ENCODE peak calls at places on chromosomes 4 and X, in seven cellular contexts. E is mesendoderm, X is IMR-90, P is H1, T is H9, U is neuronal stem cell, K is trophoblast cell. H is an unnamed sample.

GRCh38 chrX:154750301-154751120 is at the start of gene GAB3:
- DNase-seq in E (peak), K (peak), U (no peak), X (peak), T (no peak), P (peak), H (peak)

GRCh38 chr4:140309124-140309870 is 64.1 kb upstream of the SCOC start:
- DNase-seq in T (peak), E (peak), K (no peak), X (peak), P (no peak), U (no peak), H (no peak)

GRCh38 chrX:106726485-106727437 is at the start of gene RNF128:
- DNase-seq in U (no peak), T (peak), X (peak), K (peak), E (peak), P (peak), H (peak)

GRCh38 chr4:13378973-13379759 is 105.0 kb downstream of the RAB28 start:
- DNase-seq in X (no peak), U (no peak), K (no peak), E (peak), P (no peak), T (no peak), H (no peak)

GRCh38 chr4:169927280-169927679 is 98.9 kb downstream of the MFAP3L start:
- DNase-seq in X (no peak), K (no peak), E (no peak), T (no peak), U (no peak), P (no peak), H (no peak)

GRCh38 chrX:48835524-48836329 is at the start of gene PCSK1N:
- DNase-seq in X (no peak), T (peak), U (no peak), P (no peak), E (peak), K (no peak), H (no peak)

GRCh38 chr4:25172964-25173917 is 13.0 kb upstream of the SEPSECS start:
- DNase-seq in T (no peak), K (peak), U (no peak), P (no peak), X (peak), E (peak), H (peak)

GRCh38 chr4:80072607-80073361 is at the start of gene ANTXR2:
- DNase-seq in E (peak), U (peak), T (peak), P (peak), X (peak), K (peak), H (peak)

GRCh38 chr4:16860506-16860905 is 37.9 kb downstream of the LDB2 start:
- DNase-seq in X (peak), K (no peak), U (no peak), P (no peak), T (no peak), E (no peak), H (peak)

GRCh38 chr4:47010347-47011188 is 17.2 kb upstream of the GABRA4 start:
- DNase-seq in K (no peak), T (no peak), P (no peak), U (no peak), E (no peak), X (no peak), H (no peak)

GRCh38 chr4:151700566-151701316 is 60.1 kb downstream of the GATB start:
- DNase-seq in T (no peak), P (no peak), K (no peak), X (no peak), E (no peak), U (no peak), H (no peak)

GRCh38 chrX:96692911-96693310 is 8.3 kb downstream of the DIAPH2 start:
- DNase-seq in K (no peak), X (no peak), P (no peak), E (no peak), T (no peak), U (no peak), H (no peak)

GRCh38 chr4:6391186-6391851 is 81.1 kb downstream of the PPP2R2C start:
- DNase-seq in P (no peak), K (no peak), U (no peak), T (no peak), X (no peak), E (no peak), H (no peak)

GRCh38 chrX:49155243-49155899 is 7.2 kb upstream of the MAGIX start:
- DNase-seq in U (peak), T (peak), X (peak), K (no peak), P (peak), E (peak), H (peak)

GRCh38 chr4:139241086-139241783 is 38.8 kb downstream of the MGARP start:
- DNase-seq in K (no peak), E (peak), T (peak), U (no peak), X (no peak), P (no peak), H (no peak)

GRCh38 chr4:160835789-160836188 is 1328.0 kb downstream of the FSTL5 start:
- DNase-seq in U (no peak), K (no peak), E (peak), X (no peak), P (no peak), T (peak), H (peak)

GRCh38 chrX:150587585-150588503 is 19.4 kb downstream of the MTM1 start:
- DNase-seq in U (no peak), E (no peak), P (no peak), K (no peak), X (no peak), T (no peak), H (no peak)

GRCh38 chrX:15245896-15246295 is 24.0 kb downstream of the ASB9 start:
- DNase-seq in E (peak), X (no peak), T (no peak), K (no peak), P (no peak), U (no peak), H (no peak)

GRCh38 chr4:73675623-73676022 is 55.4 kb upstream of the RASSF6 start:
- DNase-seq in P (no peak), U (no peak), K (no peak), E (no peak), X (no peak), T (no peak), H (no peak)

GRCh38 chrX:141989802-141990201 is 86.1 kb downstream of the MAGEC1 start:
- DNase-seq in E (no peak), T (no peak), X (no peak), P (no peak), U (no peak), K (no peak), H (no peak)

GRCh38 chr4:154779362-154779947 is 1.6 kb upstream of the RBM46 start:
- DNase-seq in E (peak), U (peak), X (peak), K (no peak), T (no peak), P (no peak), H (peak)

GRCh38 chr4:8647626-8648025 is 55.1 kb downstream of the CPZ start:
- DNase-seq in X (no peak), U (no peak), E (no peak), K (no peak), T (peak), P (peak), H (no peak)

GRCh38 chrX:8084023-8084422 is 87.0 kb downstream of the VCX2 start:
- DNase-seq in T (no peak), X (peak), P (no peak), E (no peak), U (no peak), K (no peak), H (peak)

GRCh38 chrX:40168183-40169015 is 70.6 kb upstream of the BCOR start:
- DNase-seq in X (no peak), K (no peak), T (peak), P (peak), U (no peak), E (peak), H (no peak)

GRCh38 chr4:16391196-16391595 is 164.9 kb upstream of the TAPT1 start:
- DNase-seq in T (no peak), P (no peak), U (no peak), K (no peak), X (no peak), E (no peak), H (no peak)

GRCh38 chr4:41856797-41857196 is 78.4 kb upstream of the TMEM33 start:
- DNase-seq in P (no peak), X (no peak), E (no peak), T (no peak), K (no peak), U (no peak), H (no peak)

DNA sequence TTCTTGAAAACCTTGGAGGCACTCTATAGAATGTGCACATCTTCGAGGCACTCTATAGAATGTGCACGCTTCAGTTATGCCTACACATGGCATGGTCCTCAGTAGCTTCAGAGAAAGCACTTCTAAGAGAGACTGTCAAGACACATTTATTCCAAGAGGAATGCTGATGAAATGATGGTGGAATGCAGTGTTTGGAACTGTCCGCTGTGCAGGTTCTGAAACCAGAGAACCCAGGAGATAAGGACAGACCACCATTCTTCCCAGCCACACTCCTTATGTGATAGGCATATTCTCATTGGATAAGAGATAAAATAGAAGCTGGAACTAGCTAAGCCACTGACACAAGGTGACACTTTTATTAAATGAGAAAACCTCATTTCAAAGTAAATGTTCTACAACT is 263.3 kb downstream of the NLGN4X start:
- DNase-seq in K (no peak), P (no peak), U (no peak), E (peak), X (no peak), T (no peak), H (no peak)
- H2BK120ac ChIP-seq in K (no peak), P (no peak), U (no peak), E (no peak), X (no peak), T (no peak), H (no peak)

DNA sequence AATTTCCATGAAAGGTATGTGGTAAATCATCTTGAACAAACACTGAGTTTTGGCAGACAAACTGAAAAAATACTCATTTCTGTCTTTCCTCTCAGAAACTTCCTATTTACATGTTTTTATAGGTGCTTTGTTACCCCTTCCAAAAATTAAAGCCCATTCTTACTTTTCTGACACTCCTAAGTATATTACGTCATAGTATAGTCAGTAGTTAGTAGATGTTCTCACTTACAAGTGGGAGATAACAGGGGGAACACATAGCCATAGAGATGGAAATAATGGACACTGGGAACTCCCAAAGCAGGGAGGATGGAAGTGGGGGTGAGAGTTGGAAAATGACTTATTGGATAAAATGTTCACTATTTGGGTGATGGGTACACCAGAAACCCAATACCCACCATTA is 28.8 kb downstream of the TXK start:
- DNase-seq in U (no peak), X (no peak), E (no peak), K (no peak), T (no peak), P (no peak), H (no peak)
- H2BK120ac ChIP-seq in U (no peak), X (no peak), E (no peak), K (no peak), T (no peak), P (no peak), H (no peak)

DNA sequence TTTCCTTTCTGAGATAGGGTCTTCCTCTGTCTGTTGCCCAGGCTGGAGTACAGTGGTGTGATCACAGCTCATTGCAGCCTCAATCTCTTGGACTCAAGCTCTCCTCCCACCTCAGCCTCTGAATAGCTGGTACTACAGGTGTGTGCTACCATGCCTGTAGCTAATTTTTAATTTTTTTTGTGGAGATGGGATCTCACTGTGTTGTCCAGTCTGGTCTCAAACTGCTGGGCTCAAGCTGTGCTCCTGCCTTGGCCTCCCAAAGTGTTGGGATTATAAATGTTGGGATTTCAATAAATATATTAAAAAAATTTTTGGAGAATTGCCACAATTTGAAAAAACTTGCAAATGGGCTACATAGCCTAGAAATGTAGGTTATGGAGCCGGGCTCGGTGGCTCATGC is 18.5 kb downstream of the RAPGEF2 start:
- DNase-seq in P (no peak), T (no peak), U (no peak), K (no peak), X (no peak), E (no peak), H (no peak)
- H2BK120ac ChIP-seq in P (no peak), T (no peak), U (no peak), K (no peak), X (no peak), E (no peak), H (no peak)

DNA sequence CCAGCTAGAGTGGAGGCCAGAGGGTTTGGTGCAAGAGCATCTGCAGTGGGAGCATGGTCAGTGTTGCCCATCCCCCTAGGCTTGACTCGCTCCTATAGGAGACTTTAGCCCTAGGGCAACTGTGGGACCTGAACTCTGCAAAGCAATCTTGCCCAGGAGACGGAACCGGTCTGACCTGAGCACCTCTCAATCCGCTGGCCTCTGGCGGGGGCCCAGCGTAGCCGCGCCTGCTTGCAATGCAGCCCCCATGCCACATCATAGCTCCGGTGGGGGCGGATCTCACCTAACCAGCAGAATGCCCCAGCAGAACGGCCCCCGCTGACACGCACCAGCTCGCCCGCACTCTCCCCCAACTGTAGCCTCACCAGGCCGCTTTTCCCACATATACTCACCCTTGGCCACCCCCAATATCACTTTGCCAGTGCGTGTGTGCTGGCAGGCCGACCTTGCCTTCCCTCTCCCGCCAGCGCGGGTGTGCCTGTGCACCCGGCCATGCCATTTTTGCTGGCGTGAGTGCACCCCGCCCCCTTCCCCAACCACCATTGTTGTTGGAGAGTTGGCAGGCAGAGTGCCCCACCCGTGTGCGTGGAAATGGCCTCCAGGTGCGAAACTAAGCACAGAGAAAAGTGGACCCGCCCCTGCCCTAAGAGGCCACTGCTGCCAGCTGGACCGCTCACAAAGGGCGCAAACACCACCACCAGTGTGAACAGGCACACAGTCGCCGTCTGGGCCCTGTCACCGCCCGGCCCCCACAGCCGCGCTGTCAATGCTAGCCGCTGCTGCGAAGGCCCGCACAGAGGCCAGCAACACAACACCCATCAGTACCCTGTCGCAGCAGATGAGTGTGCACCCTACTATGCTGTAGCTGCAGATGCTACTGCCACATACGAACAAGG is 5.9 kb downstream of the BEX4 start:
- DNase-seq in T (no peak), K (peak), X (no peak), U (no peak), P (no peak), E (no peak), H (no peak)
- H2BK120ac ChIP-seq in T (no peak), K (no peak), X (no peak), U (no peak), P (no peak), E (no peak), H (no peak)

GRCh38 chr4:101718810-101719209 is 71.7 kb upstream of the BANK1 start:
- DNase-seq in X (no peak), E (no peak), U (no peak), P (no peak), K (no peak), T (no peak), H (no peak)
- H2BK120ac ChIP-seq in X (no peak), E (no peak), U (no peak), P (no peak), K (no peak), T (no peak), H (no peak)

DNA sequence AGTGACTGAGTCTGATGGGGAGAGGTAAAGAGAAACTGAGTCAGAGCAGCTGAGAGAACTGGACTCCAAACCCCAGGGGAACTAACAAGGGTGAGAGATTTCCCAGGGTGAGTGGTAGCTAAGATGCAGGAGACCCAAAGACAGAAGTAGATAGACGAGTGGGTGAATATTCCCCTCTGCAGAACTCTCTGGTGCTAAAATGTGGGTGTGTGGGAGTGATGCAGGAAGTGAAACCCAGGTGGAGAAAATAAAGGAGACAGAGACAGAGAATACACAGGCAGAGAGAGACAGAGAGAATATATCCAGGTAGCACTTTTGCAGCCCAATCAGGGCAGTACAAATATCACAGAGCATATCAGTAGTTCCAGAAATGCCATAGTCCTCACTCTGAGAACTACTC is 212.5 kb upstream of the ZIC3 start:
- DNase-seq in X (no peak), E (no peak), P (no peak), U (no peak), K (no peak), T (no peak), H (no peak)
- H2BK120ac ChIP-seq in X (no peak), E (no peak), P (no peak), U (no peak), K (no peak), T (no peak), H (no peak)

GRCh38 chr4:123599061-123599919 is 202.7 kb downstream of the SPRY1 start:
- DNase-seq in P (no peak), E (no peak), X (peak), K (no peak), T (no peak), U (no peak), H (peak)

GRCh38 chr4:123599920-123600394 is 203.4 kb downstream of the SPRY1 start:
- DNase-seq in X (peak), P (peak), T (peak), K (no peak), E (peak), U (peak), H (peak)

GRCh38 chr4:123600921-123601904 is 204.6 kb downstream of the SPRY1 start:
- DNase-seq in P (no peak), X (no peak), T (no peak), K (no peak), E (no peak), U (no peak), H (no peak)

GRCh38 chr4:123602007-123602406 is 205.4 kb downstream of the SPRY1 start:
- DNase-seq in U (no peak), X (no peak), K (no peak), T (no peak), E (no peak), P (no peak), H (no peak)

GRCh38 chr4:123600426-123600825 is 203.8 kb downstream of the SPRY1 start:
- DNase-seq in X (no peak), U (no peak), P (no peak), T (no peak), K (no peak), E (peak), H (no peak)
- H2BK120ac ChIP-seq in X (no peak), U (no peak), P (no peak), T (no peak), K (no peak), E (no peak), H (no peak)

DNA sequence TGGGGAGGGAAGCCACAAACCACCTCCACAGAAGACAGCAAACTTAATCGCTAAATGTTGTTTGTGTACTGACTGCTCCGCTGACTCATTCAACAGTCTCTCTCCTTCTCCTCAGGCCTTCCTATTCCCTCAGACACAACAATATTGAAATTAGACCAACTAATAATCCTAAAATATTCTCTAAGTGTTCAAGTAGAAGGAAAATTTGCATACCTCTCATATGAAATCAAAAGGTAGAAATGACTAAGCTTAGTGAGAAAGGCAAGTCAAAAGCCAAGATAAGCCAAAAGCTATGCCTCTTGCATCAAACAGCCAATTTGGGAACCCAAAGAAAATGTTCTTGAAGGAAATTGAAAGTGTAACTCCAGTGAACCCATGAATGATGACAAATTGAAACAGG is 75.7 kb upstream of the ARHGAP24 start:
- DNase-seq in E (no peak), T (no peak), U (no peak), X (no peak), P (no peak), K (no peak), H (no peak)
- H2BK120ac ChIP-seq in E (no peak), T (no peak), U (no peak), X (no peak), P (no peak), K (no peak), H (no peak)

GRCh38 chrX:3177851-3178250 is 136.6 kb downstream of the ARSF start:
- DNase-seq in K (no peak), X (peak), E (no peak), P (no peak), T (no peak), U (no peak), H (peak)
- H2BK120ac ChIP-seq in K (no peak), X (peak), E (no peak), P (no peak), T (no peak), U (no peak), H (no peak)

GRCh38 chrX:65148232-65148631 is 172.0 kb upstream of the ZC4H2 start:
- DNase-seq in K (no peak), U (no peak), T (no peak), E (no peak), X (no peak), P (no peak), H (no peak)
- H2BK120ac ChIP-seq in K (no peak), U (no peak), T (no peak), E (no peak), X (no peak), P (no peak), H (no peak)